ENCODE peak calls at places on chromosome 16, in eight cellular contexts. One of them, this sample, is unnamed.

GRCh38 chr16:87974190-87974589 is 23.0 kb downstream of the BANP start:
- DNase-seq in SK-N-SH: no peak
- DNase-seq in GM13976: no peak
- DNase-seq in ovary: no peak
- DNase-seq in HT1080: no peak
- DNase-seq in A549: no peak
- DNase-seq in NCI-H1105: no peak
- DNase-seq in fibroblast of the aortic adventitia: no peak
- DNase-seq in this sample: no peak

GRCh38 chr16:74521691-74522090 is 85.2 kb downstream of the GLG1 start:
- DNase-seq in fibroblast of the aortic adventitia: peak; percentile 33
- DNase-seq in ovary: no peak
- DNase-seq in NCI-H1105: no peak
- DNase-seq in SK-N-SH: peak; percentile 12
- DNase-seq in HT1080: peak; percentile 11
- DNase-seq in A549: no peak
- DNase-seq in GM13976: no peak
- DNase-seq in this sample: no peak

GRCh38 chr16:1635070-1635469 is 22.9 kb downstream of the CRAMP1 start:
- DNase-seq in NCI-H1105: no peak
- DNase-seq in A549: no peak
- DNase-seq in HT1080: no peak
- DNase-seq in fibroblast of the aortic adventitia: no peak
- DNase-seq in ovary: no peak
- DNase-seq in GM13976: no peak
- DNase-seq in SK-N-SH: no peak
- DNase-seq in this sample: no peak

GRCh38 chr16:53061701-53062159 is 6.9 kb downstream of the CHD9 start:
- DNase-seq in GM13976: peak; percentile 73
- DNase-seq in ovary: no peak
- DNase-seq in fibroblast of the aortic adventitia: no peak
- DNase-seq in NCI-H1105: no peak
- DNase-seq in HT1080: no peak
- DNase-seq in A549: no peak
- DNase-seq in SK-N-SH: no peak
- DNase-seq in this sample: no peak

GRCh38 chr16:66057056-66057455 is 309.4 kb upstream of the CDH5 start:
- DNase-seq in fibroblast of the aortic adventitia: no peak
- DNase-seq in GM13976: no peak
- DNase-seq in ovary: no peak
- DNase-seq in HT1080: no peak
- DNase-seq in NCI-H1105: no peak
- DNase-seq in A549: no peak
- DNase-seq in SK-N-SH: no peak
- DNase-seq in this sample: no peak

GRCh38 chr16:85834741-85835140 is 35.2 kb downstream of the COX4I1 start:
- DNase-seq in GM13976: no peak
- DNase-seq in NCI-H1105: no peak
- DNase-seq in fibroblast of the aortic adventitia: no peak
- DNase-seq in ovary: no peak
- DNase-seq in A549: no peak
- DNase-seq in SK-N-SH: no peak
- DNase-seq in HT1080: no peak
- DNase-seq in this sample: no peak

GRCh38 chr16:86762035-86762550 is 183.7 kb downstream of the FOXL1 start:
- DNase-seq in GM13976: no peak
- DNase-seq in ovary: no peak
- DNase-seq in HT1080: no peak
- DNase-seq in NCI-H1105: no peak
- DNase-seq in A549: no peak
- DNase-seq in SK-N-SH: no peak
- DNase-seq in fibroblast of the aortic adventitia: no peak
- DNase-seq in this sample: no peak

GRCh38 chr16:10541396-10541795 is 39.0 kb downstream of the EMP2 start:
- DNase-seq in A549: no peak
- DNase-seq in SK-N-SH: no peak
- DNase-seq in NCI-H1105: no peak
- DNase-seq in fibroblast of the aortic adventitia: no peak
- DNase-seq in GM13976: no peak
- DNase-seq in HT1080: no peak
- DNase-seq in ovary: peak; percentile 29
- DNase-seq in this sample: no peak

GRCh38 chr16:85612191-85612800 is 826 bp upstream of the GSE1 start:
- DNase-seq in SK-N-SH: peak; percentile 81
- DNase-seq in GM13976: peak; percentile 76
- DNase-seq in NCI-H1105: peak; percentile 36
- DNase-seq in A549: peak; percentile 97
- DNase-seq in HT1080: peak; percentile 86
- DNase-seq in ovary: peak; percentile 65
- DNase-seq in fibroblast of the aortic adventitia: peak; percentile 91
- DNase-seq in this sample: peak; percentile 88

GRCh38 chr16:35011-35775 is 18.2 kb downstream of the POLR3K start:
- DNase-seq in fibroblast of the aortic adventitia: no peak
- DNase-seq in NCI-H1105: no peak
- DNase-seq in HT1080: no peak
- DNase-seq in SK-N-SH: no peak
- DNase-seq in GM13976: no peak
- DNase-seq in A549: no peak
- DNase-seq in ovary: no peak
- DNase-seq in this sample: no peak

GRCh38 chr16:88911148-88911945 is 44.9 kb upstream of the PABPN1L start:
- DNase-seq in SK-N-SH: peak; percentile 72
- DNase-seq in GM13976: peak; percentile 61
- DNase-seq in NCI-H1105: no peak
- DNase-seq in fibroblast of the aortic adventitia: no peak
- DNase-seq in ovary: no peak
- DNase-seq in A549: no peak
- DNase-seq in HT1080: no peak
- DNase-seq in this sample: no peak

GRCh38 chr16:65202461-65202860 is 80.6 kb upstream of the CDH11 start:
- DNase-seq in HT1080: no peak
- DNase-seq in NCI-H1105: no peak
- DNase-seq in A549: no peak
- DNase-seq in fibroblast of the aortic adventitia: peak; percentile 16
- DNase-seq in GM13976: no peak
- DNase-seq in SK-N-SH: no peak
- DNase-seq in ovary: no peak
- DNase-seq in this sample: peak; percentile 25

GRCh38 chr16:598823-599739 is 9.2 kb downstream of the RAB40C start:
- DNase-seq in SK-N-SH: no peak
- DNase-seq in NCI-H1105: no peak
- DNase-seq in HT1080: no peak
- DNase-seq in A549: no peak
- DNase-seq in fibroblast of the aortic adventitia: no peak
- DNase-seq in GM13976: no peak
- DNase-seq in ovary: no peak
- DNase-seq in this sample: no peak

GRCh38 chr16:66135376-66135775 is 231.1 kb upstream of the CDH5 start:
- DNase-seq in GM13976: no peak
- DNase-seq in ovary: peak; percentile 50
- DNase-seq in HT1080: no peak
- DNase-seq in SK-N-SH: no peak
- DNase-seq in fibroblast of the aortic adventitia: peak; percentile 74
- DNase-seq in A549: no peak
- DNase-seq in NCI-H1105: no peak
- DNase-seq in this sample: no peak

GRCh38 chr16:29812754-29813643 is 1.0 kb downstream of the PRRT2 start:
- DNase-seq in ovary: peak; percentile 29
- DNase-seq in NCI-H1105: no peak
- DNase-seq in HT1080: no peak
- DNase-seq in fibroblast of the aortic adventitia: no peak
- DNase-seq in GM13976: no peak
- DNase-seq in SK-N-SH: no peak
- DNase-seq in A549: no peak
- DNase-seq in this sample: no peak

GRCh38 chr16:88854306-88855111 is 2.2 kb downstream of the GALNS start:
- DNase-seq in HT1080: no peak
- DNase-seq in NCI-H1105: no peak
- DNase-seq in A549: no peak
- DNase-seq in GM13976: peak; percentile 81
- DNase-seq in ovary: no peak
- DNase-seq in fibroblast of the aortic adventitia: no peak
- DNase-seq in SK-N-SH: no peak
- DNase-seq in this sample: no peak

GRCh38 chr16:29943846-29944669 is 17.8 kb upstream of the TMEM219 start:
- DNase-seq in NCI-H1105: no peak
- DNase-seq in fibroblast of the aortic adventitia: peak; percentile 98
- DNase-seq in ovary: peak; percentile 70
- DNase-seq in A549: peak; percentile 85
- DNase-seq in GM13976: no peak
- DNase-seq in HT1080: peak; percentile 100
- DNase-seq in SK-N-SH: no peak
- DNase-seq in this sample: peak; percentile 95

GRCh38 chr16:79163666-79164377 is 436.7 kb downstream of the MAF start:
- DNase-seq in fibroblast of the aortic adventitia: no peak
- DNase-seq in A549: no peak
- DNase-seq in SK-N-SH: no peak
- DNase-seq in GM13976: no peak
- DNase-seq in ovary: no peak
- DNase-seq in NCI-H1105: no peak
- DNase-seq in HT1080: no peak
- DNase-seq in this sample: no peak

GRCh38 chr16:88505405-88506082 is 52.5 kb downstream of the ZFPM1 start:
- DNase-seq in ovary: peak; percentile 62
- DNase-seq in SK-N-SH: peak; percentile 90
- DNase-seq in NCI-H1105: peak; percentile 79
- DNase-seq in fibroblast of the aortic adventitia: peak; percentile 27
- DNase-seq in GM13976: peak; percentile 57
- DNase-seq in HT1080: peak; percentile 32
- DNase-seq in A549: peak; percentile 69
- DNase-seq in this sample: peak; percentile 39

GRCh38 chr16:49775581-49775980 is 80.3 kb downstream of the ZNF423 start:
- DNase-seq in NCI-H1105: no peak
- DNase-seq in fibroblast of the aortic adventitia: no peak
- DNase-seq in GM13976: no peak
- DNase-seq in SK-N-SH: no peak
- DNase-seq in ovary: no peak
- DNase-seq in HT1080: no peak
- DNase-seq in A549: no peak
- DNase-seq in this sample: no peak

GRCh38 chr16:61836804-61837398 is 199.3 kb downstream of the CDH8 start:
- DNase-seq in SK-N-SH: no peak
- DNase-seq in HT1080: no peak
- DNase-seq in fibroblast of the aortic adventitia: no peak
- DNase-seq in GM13976: no peak
- DNase-seq in ovary: no peak
- DNase-seq in A549: no peak
- DNase-seq in NCI-H1105: no peak
- DNase-seq in this sample: no peak

GRCh38 chr16:10121496-10121895 is 60.7 kb downstream of the GRIN2A start:
- DNase-seq in A549: no peak
- DNase-seq in NCI-H1105: no peak
- DNase-seq in HT1080: peak; percentile 30
- DNase-seq in SK-N-SH: no peak
- DNase-seq in fibroblast of the aortic adventitia: peak; percentile 78
- DNase-seq in ovary: no peak
- DNase-seq in GM13976: no peak
- DNase-seq in this sample: peak; percentile 85

GRCh38 chr16:15770512-15770911 is 86.3 kb downstream of the MYH11 start:
- DNase-seq in ovary: no peak
- DNase-seq in SK-N-SH: no peak
- DNase-seq in NCI-H1105: no peak
- DNase-seq in GM13976: no peak
- DNase-seq in fibroblast of the aortic adventitia: peak; percentile 93
- DNase-seq in A549: no peak
- DNase-seq in HT1080: no peak
- DNase-seq in this sample: no peak

GRCh38 chr16:26511463-26511862 is 555.3 kb upstream of the C16orf82 start:
- DNase-seq in A549: no peak
- DNase-seq in GM13976: no peak
- DNase-seq in fibroblast of the aortic adventitia: no peak
- DNase-seq in ovary: no peak
- DNase-seq in HT1080: no peak
- DNase-seq in NCI-H1105: no peak
- DNase-seq in SK-N-SH: no peak
- DNase-seq in this sample: no peak

GRCh38 chr16:17266606-17267313 is 204.0 kb downstream of the XYLT1 start:
- DNase-seq in NCI-H1105: no peak
- DNase-seq in GM13976: no peak
- DNase-seq in HT1080: no peak
- DNase-seq in fibroblast of the aortic adventitia: no peak
- DNase-seq in SK-N-SH: no peak
- DNase-seq in A549: no peak
- DNase-seq in ovary: peak; percentile 85
- DNase-seq in this sample: no peak

GRCh38 chr16:9141813-9142212 is 50.4 kb downstream of the HAPSTR1 start:
- DNase-seq in NCI-H1105: no peak
- DNase-seq in ovary: no peak
- DNase-seq in HT1080: no peak
- DNase-seq in fibroblast of the aortic adventitia: no peak
- DNase-seq in SK-N-SH: no peak
- DNase-seq in A549: no peak
- DNase-seq in GM13976: no peak
- DNase-seq in this sample: no peak

This sample was measured in PC-3.